ENCODE peak calls at places on chromosomes 11 and 22, in ten cellular contexts. F, X, H, Z, K, B, V, O, R and Y are unnamed samples. For H3K4me1, the result is how much of the 10 kb centered on the place peaks cover.

GRCh38 chr11:34960277-34960676 is 43.9 kb downstream of the PDHX start:
- DNase-seq in F (no peak), X (no peak), H (no peak), Z (no peak), K (no peak), B (no peak), V (peak), O (no peak), R (no peak), Y (peak)

GRCh38 chr22:31230871-31231621 is 18.9 kb downstream of the LIMK2 start:
- DNase-seq in F (peak), X (no peak), H (peak), Z (no peak), K (no peak), B (peak), V (peak), O (no peak), R (peak), Y (peak)

GRCh38 chr11:2575611-2576051 is 124.2 kb downstream of the KCNQ1OT1 start:
- DNase-seq in F (no peak), X (peak), H (no peak), Z (peak), K (no peak), B (no peak), V (peak), O (no peak), R (no peak), Y (no peak)

GRCh38 chr22:23910496-23911190 is 16.5 kb downstream of the MIF start:
- DNase-seq in F (no peak), X (no peak), H (no peak), Z (no peak), K (no peak), B (no peak), V (no peak), O (no peak), R (no peak), Y (no peak)

GRCh38 chr22:20083157-20083890 is 3.3 kb downstream of the DGCR8 start:
- DNase-seq in F (no peak), X (no peak), H (no peak), Z (no peak), K (no peak), B (no peak), V (no peak), O (no peak), R (no peak), Y (no peak)

GRCh38 chr11:59901306-59901705 is 22.7 kb downstream of the OOSP3 start:
- DNase-seq in F (peak), X (no peak), H (no peak), Z (no peak), K (no peak), B (peak), V (no peak), O (no peak), R (peak), Y (peak)

GRCh38 chr22:42639541-42640241 is 710 bp downstream of the ATP5MGL start:
- DNase-seq in F (peak), X (no peak), H (no peak), Z (no peak), K (no peak), B (peak), V (no peak), O (no peak), R (peak), Y (peak)

GRCh38 chr11:44033856-44034255 is 13.9 kb upstream of the ACCSL start:
- DNase-seq in F (no peak), X (no peak), H (no peak), Z (no peak), K (no peak), B (no peak), V (no peak), O (no peak), R (no peak), Y (no peak)

GRCh38 chr11:60927061-60927592 is 2.9 kb downstream of the TMEM132A start:
- DNase-seq in F (no peak), X (no peak), H (no peak), Z (no peak), K (no peak), B (no peak), V (no peak), O (no peak), R (no peak), Y (no peak)

GRCh38 chr11:3123761-3124733 is 41.1 kb downstream of the OSBPL5 start:
- DNase-seq in F (peak), X (peak), H (no peak), Z (no peak), K (peak), B (peak), V (peak), O (no peak), R (peak), Y (peak)

GRCh38 chr11:118076754-118077281 is at the start of gene TMPRSS4:
- DNase-seq in F (no peak), X (no peak), H (no peak), Z (peak), K (no peak), B (no peak), V (peak), O (no peak), R (no peak), Y (no peak)

GRCh38 chr11:14542384-14542783 is 22.2 kb upstream of the PSMA1 start:
- DNase-seq in F (no peak), X (no peak), H (no peak), Z (no peak), K (no peak), B (no peak), V (no peak), O (no peak), R (no peak), Y (no peak)

GRCh38 chr11:61881397-61881796 is 9.9 kb downstream of the FADS3 start:
- DNase-seq in F (no peak), X (no peak), H (no peak), Z (peak), K (no peak), B (no peak), V (no peak), O (no peak), R (no peak), Y (no peak)

GRCh38 chr11:72573380-72573949 is 100.8 kb downstream of the PDE2A start:
- DNase-seq in F (peak), X (no peak), H (peak), Z (peak), K (no peak), B (no peak), V (peak), O (peak), R (peak), Y (peak)

GRCh38 chr11:121533556-121534050 is 80.8 kb upstream of the SORL1-AS1 start:
- DNase-seq in F (no peak), X (no peak), H (no peak), Z (no peak), K (no peak), B (no peak), V (no peak), O (no peak), R (no peak), Y (no peak)

GRCh38 chr11:93773045-93773477 is 11.0 kb upstream of the MED17 start:
- DNase-seq in F (no peak), X (no peak), H (no peak), Z (peak), K (no peak), B (no peak), V (no peak), O (no peak), R (no peak), Y (no peak)

GRCh38 chr11:17445240-17445795 is 31.3 kb downstream of the ABCC8 start:
- DNase-seq in F (no peak), X (no peak), H (no peak), Z (no peak), K (no peak), B (no peak), V (no peak), O (no peak), R (no peak), Y (no peak)

GRCh38 chr11:69603978-69604524 is 36.9 kb upstream of the CCND1 start:
- DNase-seq in F (peak), X (no peak), H (no peak), Z (no peak), K (no peak), B (peak), V (no peak), O (no peak), R (no peak), Y (no peak)

GRCh38 chr11:9750551-9750950 is 86.7 kb downstream of the SWAP70 start:
- DNase-seq in F (no peak), X (no peak), H (no peak), Z (no peak), K (no peak), B (no peak), V (no peak), O (no peak), R (no peak), Y (no peak)

GRCh38 chr11:9754041-9754471 is 90.2 kb downstream of the SWAP70 start:
- DNase-seq in F (no peak), X (no peak), H (no peak), Z (no peak), K (no peak), B (no peak), V (no peak), O (no peak), R (peak), Y (no peak)

GRCh38 chr11:9755561-9755960 is 91.7 kb downstream of the SWAP70 start:
- DNase-seq in F (peak), X (no peak), H (no peak), Z (no peak), K (no peak), B (peak), V (no peak), O (no peak), R (peak), Y (peak)

GRCh38 chr11:9753031-9753430 is 89.2 kb downstream of the SWAP70 start:
- DNase-seq in F (peak), X (no peak), H (no peak), Z (no peak), K (no peak), B (peak), V (no peak), O (no peak), R (peak), Y (no peak)

DNA sequence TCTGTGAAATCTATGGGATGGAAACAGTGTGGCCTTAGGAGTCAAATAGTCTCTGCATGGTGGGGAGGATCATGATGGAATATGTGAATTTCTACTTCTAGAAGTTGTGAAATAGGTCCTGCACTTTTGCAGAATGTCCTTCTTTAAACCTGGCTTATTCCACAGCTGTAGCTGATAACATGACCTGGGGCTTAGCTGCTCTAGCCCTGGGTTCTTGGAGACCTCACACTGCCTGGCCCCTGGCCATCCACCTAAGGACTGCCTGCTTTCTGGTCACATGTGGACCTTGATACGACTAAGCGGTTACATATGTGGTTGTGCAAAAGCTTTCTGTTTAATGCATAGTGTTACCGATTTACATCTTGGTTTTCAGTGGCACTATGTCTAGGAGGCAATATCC is 88.2 kb downstream of the SWAP70 start:
- DNase-seq in F (no peak), X (no peak), H (no peak), Z (no peak), K (no peak), B (peak), V (peak), O (no peak), R (peak), Y (no peak)
- H3K4me1 ChIP-seq in F (under half), X (under half), H (under half), Z (under half), K (under half), B (under half), V (under half), O (under half), R (under half), Y (under half)

DNA sequence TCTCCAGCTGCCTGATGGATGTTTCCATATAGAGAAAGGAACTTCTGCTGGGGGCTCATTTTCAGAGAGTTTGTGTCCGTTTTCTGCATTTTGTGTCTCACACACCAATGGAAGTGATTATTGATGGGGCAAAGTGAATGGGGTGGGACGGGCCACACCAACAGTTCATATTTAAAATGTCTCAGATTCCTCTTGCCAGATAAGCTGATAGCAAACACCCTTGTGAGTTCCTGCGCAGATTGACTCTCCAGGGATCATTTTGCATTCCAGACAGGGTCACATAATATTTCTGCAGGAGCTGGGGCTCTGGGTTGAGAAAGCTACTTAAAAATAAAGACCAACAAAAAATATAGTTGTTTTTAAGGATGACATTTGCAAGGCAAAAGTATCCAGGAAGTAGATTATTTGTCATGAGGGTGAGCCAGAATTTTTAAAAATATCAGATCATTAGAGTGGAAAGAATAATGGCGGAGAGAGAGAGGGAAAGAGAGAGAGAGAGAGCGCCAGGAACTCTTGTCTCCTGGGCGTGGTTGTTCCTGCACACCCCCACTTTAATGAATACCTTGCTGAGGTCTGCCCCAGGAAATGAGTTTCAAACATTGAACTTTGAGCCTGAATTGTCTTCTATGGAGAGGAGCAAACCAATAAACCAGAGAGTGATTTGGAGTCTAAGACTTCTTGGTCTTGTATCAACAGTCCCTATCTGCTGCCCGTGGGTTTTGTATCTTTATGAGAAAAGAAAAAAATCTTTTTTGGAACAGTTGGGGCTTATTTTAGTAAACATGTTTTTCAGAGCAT is 33.3 kb downstream of the MICAL2 start:
- DNase-seq in F (peak), X (no peak), H (no peak), Z (no peak), K (no peak), B (peak), V (no peak), O (no peak), R (no peak), Y (peak)
- H3K4me1 ChIP-seq in F (under half), X (under half), H (under half), Z (under half), K (under half), B (half or more), V (under half), O (under half), R (under half), Y (under half)

GRCh38 chr11:114124601-114125144 is 65.2 kb downstream of the ZBTB16 start:
- DNase-seq in F (no peak), X (no peak), H (no peak), Z (no peak), K (no peak), B (no peak), V (no peak), O (no peak), R (no peak), Y (no peak)
- H3K4me1 ChIP-seq in F (under half), X (under half), H (under half), Z (under half), K (under half), B (under half), V (half or more), O (under half), R (under half), Y (under half)

GRCh38 chr11:86103808-86104207 is 34.9 kb upstream of the PICALM start:
- DNase-seq in F (peak), X (no peak), H (no peak), Z (no peak), K (no peak), B (peak), V (no peak), O (no peak), R (no peak), Y (no peak)
- H3K4me1 ChIP-seq in F (under half), X (under half), H (under half), Z (under half), K (under half), B (under half), V (under half), O (under half), R (under half), Y (under half)

DNA sequence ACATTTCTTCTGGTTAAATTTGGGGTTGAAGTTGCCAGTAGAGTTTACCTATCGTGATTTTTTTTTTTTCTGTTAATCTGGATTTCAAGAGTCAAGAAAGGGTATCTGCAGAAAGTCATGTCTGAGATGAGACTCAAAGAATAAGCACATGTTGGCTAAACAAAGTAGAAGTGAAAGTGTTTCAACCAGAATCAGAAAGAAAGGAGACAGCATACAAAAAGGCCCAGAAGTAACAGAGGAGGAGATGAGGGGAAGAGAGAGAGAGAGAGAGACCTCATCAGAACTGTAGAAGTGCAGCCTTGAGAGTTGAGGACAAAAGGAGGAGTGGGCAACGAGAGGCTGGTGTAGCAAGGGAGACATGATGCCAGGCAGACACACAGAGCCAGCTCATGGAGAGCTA is 54.9 kb downstream of the SVIP start:
- DNase-seq in F (no peak), X (no peak), H (no peak), Z (no peak), K (no peak), B (no peak), V (no peak), O (no peak), R (no peak), Y (no peak)
- H3K4me1 ChIP-seq in F (under half), X (under half), H (under half), Z (under half), K (under half), B (under half), V (under half), O (under half), R (under half), Y (under half)